ENCODE peak calls at places on chromosomes 3 and 15, in four cellular contexts. M, S, Q and P are unnamed samples.

GRCh38 chr15:67080900-67081431 is 15.6 kb downstream of the SMAD3 start:
- DNase-seq in M (peak; percentile 55), S (no peak), Q (no peak), P (no peak)

GRCh38 chr3:175336406-175337133 is 477.4 kb downstream of the NAALADL2 start:
- DNase-seq in M (no peak), S (no peak), Q (no peak), P (no peak)

GRCh38 chr15:57500256-57500655 is 91.4 kb upstream of the MYZAP start:
- DNase-seq in M (no peak), S (no peak), Q (no peak), P (no peak)

GRCh38 chr3:63967675-63968611 is 55.4 kb downstream of the PSMD6 start:
- DNase-seq in M (peak; percentile 54), S (peak; percentile 57), Q (peak; percentile 43), P (no peak)

GRCh38 chr3:195544634-195545033 is 1.5 kb upstream of the PPP1R2 start:
- DNase-seq in M (peak; percentile 11), S (no peak), Q (no peak), P (no peak)

GRCh38 chr3:127615631-127616305 is 13.2 kb upstream of the PODXL2 start:
- DNase-seq in M (no peak), S (no peak), Q (no peak), P (no peak)

GRCh38 chr3:60948488-60948887 is 302.8 kb downstream of the FHIT start:
- DNase-seq in M (no peak), S (no peak), Q (no peak), P (no peak)

GRCh38 chr15:41018534-41018933 is 65.3 kb downstream of the CHAC1 start:
- DNase-seq in M (no peak), S (peak; percentile 53), Q (no peak), P (no peak)

GRCh38 chr3:172164620-172165362 is 125.4 kb downstream of the FNDC3B start:
- DNase-seq in M (no peak), S (no peak), Q (no peak), P (no peak)

GRCh38 chr15:86328658-86329057 is 249.0 kb downstream of the AGBL1 start:
- DNase-seq in M (no peak), S (no peak), Q (no peak), P (no peak)

GRCh38 chr3:32447865-32448400 is 54.7 kb downstream of the CMTM6 start:
- DNase-seq in M (no peak), S (no peak), Q (no peak), P (no peak)
- H3K4me1 ChIP-seq in M (no peaks in the 10 kb centered on the region), S (no peaks in the 10 kb centered on the region), Q (no peaks in the 10 kb centered on the region), P (no peaks in the 10 kb centered on the region)

GRCh38 chr15:26261966-26262365 is 398.8 kb upstream of the ATP10A start:
- DNase-seq in M (no peak), S (no peak), Q (no peak), P (no peak)
- H3K27ac ChIP-seq in M (no peak overlapping the region), S (no peak overlapping the region), Q (no peak overlapping the region), P (no peak overlapping the region)

DNA sequence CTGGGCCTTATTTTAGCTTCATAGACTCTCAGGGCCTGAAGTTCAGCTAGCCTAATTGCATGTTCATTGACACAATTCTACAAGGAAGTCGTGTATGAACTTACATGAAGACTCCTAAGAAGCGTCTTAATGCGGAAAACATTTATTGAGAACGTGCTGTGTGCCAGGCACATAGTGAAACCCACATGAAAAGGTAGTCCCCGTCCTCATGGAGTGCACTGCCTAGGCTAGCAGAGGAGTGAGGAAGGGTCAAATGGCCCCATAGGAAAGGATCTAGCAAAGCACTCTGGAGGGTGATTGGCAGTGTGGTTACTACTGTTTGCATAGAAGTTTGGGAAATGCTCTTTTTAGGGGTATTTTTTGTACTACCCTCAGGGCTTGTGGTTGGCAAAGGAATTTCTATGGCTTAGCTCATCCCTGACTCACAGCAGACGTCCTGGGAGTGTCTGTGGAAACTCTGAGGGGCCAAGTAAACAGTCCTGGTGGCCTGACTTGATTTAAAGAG is 854 bp upstream of the NPTN start:
- DNase-seq in M (no peak), S (no peak), Q (no peak), P (no peak)
- H3K4me3 ChIP-seq in M (no peak overlapping the region), S (peak overlapping the region; percentile 94), Q (peak overlapping the region; percentile 86), P (peak overlapping the region; percentile 89)

GRCh38 chr3:12186046-12186445 is 27.3 kb upstream of the TIMP4 start:
- DNase-seq in M (no peak), S (no peak), Q (no peak), P (no peak)
- H3K4me1 ChIP-seq in M (peaks cover 19% of the 10 kb centered on the region), S (peaks cover 22% of the 10 kb centered on the region), Q (no peaks in the 10 kb centered on the region), P (no peaks in the 10 kb centered on the region)

GRCh38 chr3:107443461-107443860 is 66.2 kb downstream of the CCDC54 start:
- DNase-seq in M (no peak), S (no peak), Q (no peak), P (no peak)
- H3K27ac ChIP-seq in M (no peak overlapping the region), S (no peak overlapping the region), Q (no peak overlapping the region), P (no peak overlapping the region)

GRCh38 chr3:66497288-66497972 is 3.4 kb downstream of the LRIG1 start:
- DNase-seq in M (no peak), S (no peak), Q (no peak), P (no peak)
- H3K4me3 ChIP-seq in M (no peak overlapping the region), S (peak overlapping the region; percentile 98), Q (no peak overlapping the region), P (peak overlapping the region; percentile 0)

GRCh38 chr15:90989040-90989768 is 5.1 kb downstream of the PRC1 start:
- DNase-seq in M (no peak), S (no peak), Q (no peak), P (no peak)
- H3K4me1 ChIP-seq in M (no peaks in the 10 kb centered on the region), S (peaks cover 19% of the 10 kb centered on the region), Q (peaks cover 5% of the 10 kb centered on the region), P (peaks cover 4% of the 10 kb centered on the region)

GRCh38 chr3:188469228-188469885 is 315.4 kb downstream of the LPP start:
- DNase-seq in M (peak; percentile 64), S (no peak), Q (no peak), P (no peak)
- H3K27ac ChIP-seq in M (peak overlapping the region; percentile 84), S (peak overlapping the region; percentile 37), Q (peak overlapping the region; percentile 71), P (no peak overlapping the region)

DNA sequence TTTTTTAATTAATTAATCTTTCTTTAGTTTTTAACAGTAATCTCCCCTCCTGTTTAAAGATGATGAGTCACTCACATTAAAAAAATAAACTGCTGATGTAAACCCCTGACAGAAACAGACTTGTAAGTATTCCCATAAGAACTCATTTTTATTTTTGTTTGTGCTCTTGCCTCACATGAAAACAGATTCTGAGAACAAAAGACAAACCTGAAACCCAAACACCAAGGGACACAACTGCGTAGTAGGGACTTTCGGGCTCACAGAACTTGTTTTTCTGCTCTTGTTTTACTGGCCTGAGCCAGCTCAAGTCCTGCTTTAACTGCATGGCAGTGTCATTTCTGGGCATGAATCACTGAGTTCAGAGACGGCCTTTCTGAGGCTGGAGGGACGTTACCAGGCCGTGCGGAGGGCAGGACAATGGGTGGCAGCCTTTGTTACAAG is 600.8 kb downstream of the FOXP1 start:
- DNase-seq in M (peak; percentile 37), S (no peak), Q (no peak), P (no peak)
- H3K4me3 ChIP-seq in M (no peak overlapping the region), S (no peak overlapping the region), Q (no peak overlapping the region), P (no peak overlapping the region)